ENCODE peak calls at places on chromosomes 5 and 9, in seven cellular contexts. X, P, U, O, J, N and L are unnamed samples.

GRCh38 chr5:154196955-154197652 is 6.6 kb downstream of the GALNT10 start:
- DNase-seq in X (peak), P (peak), U (no peak), O (peak), J (no peak), N (no peak), L (no peak)

GRCh38 chr9:87640385-87640795 is 85.5 kb upstream of the CTSL start:
- DNase-seq in X (no peak), P (peak), U (no peak), O (no peak), J (no peak), N (no peak), L (no peak)

GRCh38 chr9:113493080-113493615 is 29.6 kb downstream of the RGS3 start:
- DNase-seq in X (no peak), P (no peak), U (no peak), O (no peak), J (no peak), N (no peak), L (no peak)

GRCh38 chr9:93043122-93043521 is 15.4 kb upstream of the SUSD3 start:
- DNase-seq in X (no peak), P (no peak), U (no peak), O (no peak), J (no peak), N (no peak), L (no peak)

GRCh38 chr9:113793558-113793957 is 82.6 kb upstream of the ZNF618 start:
- DNase-seq in X (no peak), P (no peak), U (no peak), O (no peak), J (no peak), N (no peak), L (no peak)

GRCh38 chr5:168329302-168329701 is 37.9 kb downstream of the WWC1 start:
- DNase-seq in X (no peak), P (peak), U (no peak), O (peak), J (no peak), N (no peak), L (no peak)

GRCh38 chr5:32572778-32573480 is 12.4 kb upstream of the SUB1 start:
- DNase-seq in X (no peak), P (no peak), U (no peak), O (no peak), J (no peak), N (no peak), L (no peak)

GRCh38 chr5:32217886-32218396 is 43.8 kb upstream of the GOLPH3 start:
- DNase-seq in X (peak), P (no peak), U (peak), O (no peak), J (no peak), N (no peak), L (peak)

GRCh38 chr9:128635266-128636023 is 21.2 kb downstream of the DYNC2I2 start:
- DNase-seq in X (peak), P (peak), U (peak), O (peak), J (no peak), N (peak), L (no peak)

GRCh38 chr5:160843240-160843639 is 8.8 kb downstream of the ATP10B start:
- DNase-seq in X (no peak), P (no peak), U (no peak), O (no peak), J (no peak), N (no peak), L (no peak)

GRCh38 chr5:120624021-120624563 is 160.0 kb downstream of the PRR16 start:
- DNase-seq in X (peak), P (peak), U (no peak), O (no peak), J (no peak), N (no peak), L (no peak)

GRCh38 chr9:134826336-134827246 is 54.0 kb upstream of the FCN2 start:
- DNase-seq in X (no peak), P (no peak), U (no peak), O (no peak), J (no peak), N (no peak), L (no peak)

GRCh38 chr5:150107909-150108447 is 21.6 kb upstream of the CSF1R start:
- DNase-seq in X (peak), P (no peak), U (no peak), O (no peak), J (no peak), N (no peak), L (no peak)

GRCh38 chr5:133240425-133241091 is 188.7 kb downstream of the HSPA4 start:
- DNase-seq in X (peak), P (peak), U (no peak), O (peak), J (no peak), N (peak), L (no peak)

GRCh38 chr5:39726467-39726866 is 301.7 kb upstream of the DAB2 start:
- DNase-seq in X (no peak), P (no peak), U (no peak), O (no peak), J (no peak), N (no peak), L (no peak)

GRCh38 chr9:110143969-110144545 is 63.9 kb downstream of the C9orf152 start:
- DNase-seq in X (no peak), P (no peak), U (no peak), O (no peak), J (no peak), N (no peak), L (no peak)

GRCh38 chr9:35518981-35519679 is 29.2 kb downstream of the RUSC2 start:
- DNase-seq in X (peak), P (peak), U (peak), O (peak), J (no peak), N (no peak), L (no peak)

GRCh38 chr9:112796485-112796884 is 45.9 kb downstream of the SNX30 start:
- DNase-seq in X (no peak), P (no peak), U (no peak), O (no peak), J (no peak), N (no peak), L (no peak)

GRCh38 chr9:27151693-27152397 is 42.8 kb downstream of the TEK start:
- DNase-seq in X (peak), P (peak), U (no peak), O (no peak), J (no peak), N (no peak), L (no peak)

GRCh38 chr9:134323741-134324358 is 2.4 kb upstream of the RXRA start:
- DNase-seq in X (peak), P (no peak), U (peak), O (no peak), J (no peak), N (peak), L (peak)

GRCh38 chr9:81613002-81613750 is 76.2 kb downstream of the TLE1 start:
- DNase-seq in X (peak), P (peak), U (peak), O (no peak), J (no peak), N (no peak), L (no peak)

DNA sequence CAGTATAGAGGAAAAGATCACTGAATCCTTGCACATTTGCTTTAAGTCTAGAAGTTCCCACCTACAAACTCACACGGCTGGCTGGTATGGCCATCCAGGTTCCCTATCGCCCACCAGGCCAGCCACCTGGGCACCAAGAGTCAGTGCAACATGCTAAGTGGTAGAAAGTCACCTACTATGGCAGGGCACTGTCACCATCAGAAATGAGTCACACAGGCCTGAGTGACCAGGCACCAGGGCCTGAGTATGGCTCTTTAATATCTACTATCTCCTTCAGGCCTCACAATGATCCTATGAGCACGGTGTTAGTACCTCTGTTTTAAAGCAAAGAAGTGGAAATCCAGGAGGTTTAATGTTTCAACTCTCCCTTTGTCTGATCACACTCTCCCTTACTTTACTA is 156.2 kb downstream of the CDK5RAP2 start:
- DNase-seq in X (no peak), P (no peak), U (no peak), O (no peak), J (no peak), N (no peak), L (no peak)
- H3K27ac ChIP-seq in X (no peak), P (no peak), U (no peak), O (no peak), J (no peak), N (no peak), L (no peak)

GRCh38 chr5:28574616-28575015 is 1536.2 kb upstream of the CDH9 start:
- DNase-seq in X (no peak), P (no peak), U (no peak), O (no peak), J (no peak), N (no peak), L (no peak)
- H3K27ac ChIP-seq in X (no peak), P (no peak), U (no peak), O (no peak), J (no peak), N (no peak), L (no peak)

GRCh38 chr5:72314571-72315172 is 5.4 kb downstream of the MRPS27 start:
- DNase-seq in X (peak), P (peak), U (peak), O (peak), J (no peak), N (no peak), L (no peak)
- H3K27ac ChIP-seq in X (no peak), P (no peak), U (no peak), O (no peak), J (no peak), N (no peak), L (no peak)

GRCh38 chr5:123155511-123155923 is 66.5 kb downstream of the PRDM6 start:
- DNase-seq in X (peak), P (no peak), U (no peak), O (no peak), J (no peak), N (no peak), L (no peak)

GRCh38 chr5:123157797-123158528 is 68.9 kb downstream of the PRDM6 start:
- DNase-seq in X (peak), P (peak), U (no peak), O (no peak), J (no peak), N (no peak), L (no peak)

GRCh38 chr5:123151227-123151951 is 62.3 kb downstream of the PRDM6 start:
- DNase-seq in X (no peak), P (no peak), U (no peak), O (no peak), J (no peak), N (no peak), L (no peak)

GRCh38 chr5:123154857-123155467 is 65.9 kb downstream of the PRDM6 start:
- DNase-seq in X (peak), P (no peak), U (no peak), O (no peak), J (no peak), N (no peak), L (no peak)

GRCh38 chr5:123156577-123157296 is 67.7 kb downstream of the PRDM6 start:
- DNase-seq in X (peak), P (peak), U (no peak), O (no peak), J (no peak), N (no peak), L (no peak)
- H3K27ac ChIP-seq in X (no peak), P (peak), U (no peak), O (no peak), J (no peak), N (peak), L (no peak)